ENCODE peak calls at places on chromosomes 4 and X, in four cellular contexts. L is psoas muscle, D is IMR-90, W is tibial nerve. M is an unnamed sample. For H3K4me1, the result is how much of the 10 kb centered on the place peaks cover.

GRCh38 chrX:133415276-133416105 is at the start of gene GPC4:
- DNase-seq in D (no peak), L (peak), W (peak), M (peak)

GRCh38 chr4:10157478-10158354 is 41.1 kb upstream of the WDR1 start:
- DNase-seq in D (peak), W (peak), L (no peak), M (peak)

GRCh38 chrX:17359500-17359899 is 15.5 kb upstream of the NHS start:
- DNase-seq in W (no peak), D (no peak), L (no peak), M (no peak)

GRCh38 chr4:2433609-2434350 is 15.0 kb downstream of the CFAP99 start:
- DNase-seq in D (no peak), W (no peak), L (no peak), M (no peak)

GRCh38 chr4:163866728-163867313 is 372.3 kb downstream of the TMA16 start:
- DNase-seq in D (peak), L (no peak), W (no peak), M (no peak)

GRCh38 chr4:52173470-52174055 is 122.5 kb downstream of the SPATA18 start:
- DNase-seq in D (no peak), W (peak), L (peak), M (peak)

GRCh38 chrX:57155171-57155570 is 18.0 kb upstream of the SPIN2A start:
- DNase-seq in L (no peak), D (no peak), W (no peak), M (peak)

GRCh38 chr4:141347738-141348524 is 127.2 kb downstream of the ZNF330 start:
- DNase-seq in W (no peak), D (peak), L (no peak), M (no peak)

GRCh38 chrX:103607385-103608304 is at the start of gene TCEAL3:
- DNase-seq in W (peak), D (peak), L (peak), M (peak)

GRCh38 chrX:1390621-1391369 is 1.1 kb downstream of the SLC25A6 start:
- DNase-seq in D (no peak), L (peak), W (no peak), M (no peak)

GRCh38 chr4:147480891-147481576 is at the start of gene EDNRA:
- DNase-seq in D (peak), L (peak), W (no peak), M (no peak)

GRCh38 chr4:6779667-6780565 is 2.6 kb upstream of the KIAA0232 start:
- DNase-seq in L (no peak), D (peak), W (no peak), M (no peak)

GRCh38 chrX:69222103-69223090 is 57.1 kb upstream of the PJA1 start:
- DNase-seq in D (peak), W (peak), L (peak), M (peak)

GRCh38 chr4:185740471-185740873 is 71.5 kb downstream of the SORBS2 start:
- DNase-seq in W (no peak), L (no peak), D (no peak), M (no peak)

GRCh38 chrX:16594490-16594889 is 55.5 kb upstream of the S100G start:
- DNase-seq in D (no peak), W (no peak), L (no peak), M (no peak)

GRCh38 chrX:1249101-1249887 is 19.3 kb upstream of the CSF2RA start:
- DNase-seq in D (no peak), L (peak), W (peak), M (peak)

GRCh38 chr4:158025131-158025530 is 147.7 kb downstream of the GASK1B start:
- DNase-seq in L (no peak), W (no peak), D (peak), M (no peak)

GRCh38 chr4:175306436-175306835 is 388.3 kb downstream of the ADAM29 start:
- DNase-seq in D (no peak), L (no peak), W (no peak), M (no peak)

GRCh38 chr4:41360214-41360910 is 103.6 kb downstream of the UCHL1 start:
- DNase-seq in L (peak), W (no peak), D (peak), M (peak)

GRCh38 chrX:69285881-69286545 is 120.8 kb upstream of the PJA1 start:
- DNase-seq in L (peak), W (peak), D (no peak), M (peak)

GRCh38 chrX:132737743-132738142 is 220.7 kb downstream of the HS6ST2 start:
- DNase-seq in D (no peak), W (no peak), L (no peak), M (no peak)

GRCh38 chrX:10098235-10098819 is 58.4 kb upstream of the CLCN4 start:
- DNase-seq in W (no peak), L (no peak), D (no peak), M (no peak)

GRCh38 chr4:1112821-1113182 is 562 bp downstream of the RNF212 start:
- DNase-seq in L (no peak), D (no peak), W (no peak), M (no peak)

GRCh38 chrX:103101280-103102042 is 8.5 kb upstream of the NXF3 start:
- DNase-seq in L (no peak), W (no peak), D (no peak), M (no peak)

GRCh38 chr4:156734965-156735895 is 236.4 kb downstream of the PDGFC start:
- DNase-seq in W (no peak), L (no peak), D (peak), M (no peak)

GRCh38 chrX:25523574-25523973 is 507.8 kb upstream of the ARX start:
- DNase-seq in D (peak), W (no peak), L (no peak), M (no peak)

GRCh38 chrX:78384486-78384885 is 57.1 kb upstream of the CYSLTR1 start:
- DNase-seq in W (no peak), D (no peak), L (no peak), M (no peak)

GRCh38 chr4:76595435-76595834 is 160.4 kb downstream of the SHROOM3 start:
- DNase-seq in W (no peak), L (no peak), D (no peak), M (no peak)

GRCh38 chrX:81316163-81316562 is 114.3 kb downstream of the SH3BGRL start:
- DNase-seq in L (no peak), D (peak), W (no peak), M (no peak)

GRCh38 chr4:30380404-30380998 is 339.7 kb upstream of the PCDH7 start:
- DNase-seq in D (peak), L (no peak), W (no peak), M (peak)

GRCh38 chr4:90027565-90027964 is 99.6 kb upstream of the CCSER1 start:
- DNase-seq in L (no peak), D (no peak), W (no peak), M (no peak)

GRCh38 chrX:2954541-2954940 is 25.4 kb upstream of the ARSD start:
- DNase-seq in W (no peak), L (no peak), D (no peak), M (no peak)

GRCh38 chr4:154314248-154314647 is 177.4 kb downstream of the DCHS2 start:
- DNase-seq in W (peak), D (no peak), L (no peak), M (no peak)

GRCh38 chr4:166432842-166433241 is 559.8 kb downstream of the TLL1 start:
- DNase-seq in D (no peak), L (no peak), W (no peak), M (no peak)

GRCh38 chr4:153420361-153420760 is 45.8 kb upstream of the TMEM131L start:
- DNase-seq in L (no peak), D (no peak), W (no peak), M (no peak)

GRCh38 chr4:83258463-83258862 is 26.1 kb downstream of the COQ2 start:
- DNase-seq in D (no peak), L (no peak), W (no peak), M (no peak)

GRCh38 chrX:72041901-72042859 is 89.5 kb downstream of the RTL5 start:
- DNase-seq in W (no peak), L (no peak), D (peak), M (no peak)

GRCh38 chrX:48913605-48914366 is 2.3 kb upstream of the SLC35A2 start:
- DNase-seq in W (no peak), L (no peak), D (no peak), M (no peak)
- H3K4me1 ChIP-seq in W (under half), L (under half), D (under half), M (under half)

GRCh38 chr4:133839326-133839725 is 362.3 kb downstream of the PABPC4L start:
- DNase-seq in W (no peak), L (no peak), D (peak), M (no peak)
- TF ChIP-seq CTCF in W (no peak), L (no peak), D (peak), M (no peak)

DNA sequence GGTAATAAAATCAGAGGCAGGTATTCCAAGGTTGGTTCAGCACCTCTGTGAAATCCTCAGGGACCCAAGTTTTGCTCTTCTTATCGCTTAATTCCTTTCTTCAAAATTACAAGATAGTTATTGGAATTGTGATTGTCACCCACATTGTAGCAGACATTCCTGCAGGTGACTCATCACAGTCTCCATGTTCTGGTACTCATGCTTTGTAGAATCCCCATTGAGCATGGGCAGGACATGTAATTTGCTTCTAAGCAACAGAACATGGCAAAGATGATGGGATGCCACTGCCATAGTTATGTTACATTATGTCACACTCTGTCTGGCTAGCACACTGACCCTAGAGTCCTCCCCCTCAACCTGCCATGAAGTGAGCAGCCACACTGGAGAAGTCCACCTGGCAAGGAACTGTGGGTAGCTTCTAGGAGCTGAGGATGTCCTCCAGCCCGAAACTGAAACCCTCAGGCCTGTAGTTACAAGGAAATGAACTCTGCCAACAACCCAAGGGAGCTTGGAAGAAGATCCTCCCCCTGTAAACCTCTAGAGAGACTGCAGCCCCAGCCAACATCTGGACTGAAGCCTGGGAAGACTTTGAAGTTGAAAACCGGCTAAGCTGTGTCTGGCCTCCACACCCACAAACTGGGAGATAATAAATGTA is 58.3 kb upstream of the GUCY1A1 start:
- DNase-seq in L (no peak), W (no peak), D (peak), M (no peak)
- H3K4me1 ChIP-seq in L (under half), W (under half), D (under half), M (under half)

DNA sequence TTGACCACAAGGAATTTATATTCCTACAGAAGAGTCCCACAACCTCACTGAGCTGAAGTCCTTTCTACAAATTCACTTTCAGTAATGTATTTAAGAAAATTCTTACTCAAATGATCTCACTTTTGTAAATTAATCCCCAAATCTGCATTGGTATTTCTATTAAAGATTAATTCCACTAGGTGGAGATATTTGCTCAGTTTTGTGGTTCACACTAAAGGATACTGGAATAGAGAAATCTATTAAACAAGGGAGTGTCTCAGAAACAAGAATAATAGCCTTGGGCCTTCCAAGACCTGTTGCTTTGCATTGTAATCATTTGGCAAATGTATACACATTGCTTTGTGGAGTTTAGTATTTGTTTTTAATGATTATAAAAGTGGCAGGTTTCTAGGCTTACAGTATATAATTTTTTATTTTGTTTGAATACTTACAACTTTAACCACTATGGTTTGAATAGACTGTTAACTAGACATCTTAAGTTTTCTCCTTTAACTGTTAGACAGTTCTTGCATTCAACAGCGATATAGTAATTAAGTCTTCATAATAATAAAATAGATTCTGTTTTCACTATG is 25.9 kb downstream of the CFAP299 start:
- DNase-seq in L (no peak), W (no peak), D (peak), M (no peak)
- TF ChIP-seq CTCF in L (peak), W (peak), D (peak), M (peak)

DNA sequence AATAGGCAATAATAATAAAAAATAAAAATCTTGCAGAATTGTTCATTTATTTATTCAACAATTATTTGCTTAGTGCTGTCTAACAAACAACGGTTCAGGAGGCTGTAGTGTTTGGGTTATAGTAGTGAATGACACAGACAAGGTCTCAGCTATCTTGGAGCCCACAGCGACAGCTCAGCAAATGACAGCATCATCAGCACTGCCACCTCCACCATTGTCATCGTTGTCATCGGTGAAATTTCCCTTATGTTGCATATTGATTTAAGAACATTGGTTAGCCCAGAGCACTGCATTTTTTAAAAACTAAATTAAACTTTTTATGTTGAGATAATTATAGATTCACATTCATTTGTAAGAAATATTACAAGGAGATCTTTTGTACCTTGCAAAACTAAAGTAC is 79.9 kb downstream of the TRAPPC11 start:
- DNase-seq in W (no peak), L (no peak), D (no peak), M (no peak)
- H3K4me1 ChIP-seq in W (under half), L (under half), D (under half), M (under half)

GRCh38 chr4:24924309-24924781 is 11.5 kb upstream of the CCDC149 start:
- DNase-seq in D (peak), L (no peak), W (no peak), M (no peak)

GRCh38 chr4:24923550-24923949 is 10.7 kb upstream of the CCDC149 start:
- DNase-seq in L (no peak), D (no peak), W (no peak), M (no peak)

GRCh38 chr4:24922416-24922815 is 9.6 kb upstream of the CCDC149 start:
- DNase-seq in L (no peak), W (no peak), D (peak), M (no peak)

GRCh38 chr4:24921491-24921890 is 8.6 kb upstream of the CCDC149 start:
- DNase-seq in L (no peak), W (no peak), D (no peak), M (no peak)

DNA sequence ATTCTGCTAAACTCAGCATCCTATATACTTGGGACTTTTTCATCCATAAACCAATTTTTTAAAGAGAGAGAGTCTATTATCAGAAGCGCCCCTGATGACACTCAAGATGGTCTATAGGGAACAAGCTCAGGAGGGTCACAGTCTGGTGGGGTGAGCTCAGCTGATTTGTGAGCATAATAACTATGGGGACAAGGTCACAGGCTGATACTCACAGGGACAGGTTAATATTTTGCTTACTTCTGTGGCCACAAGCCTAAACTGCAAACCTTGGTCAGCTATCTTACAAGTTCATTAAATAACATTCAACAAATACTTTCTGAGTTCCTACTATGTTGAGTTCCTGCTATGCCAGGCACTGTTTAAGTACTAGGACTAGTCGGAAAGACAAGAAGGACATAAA is 10.1 kb upstream of the CCDC149 start:
- DNase-seq in L (no peak), D (no peak), W (no peak), M (no peak)
- TF ChIP-seq CTCF in L (no peak), D (no peak), W (no peak), M (no peak)